ENCODE peak calls at places on chromosomes 3 and 15, in five cellular contexts. B is MCF 10A, K is tibial artery, L is HL-60, W is ovary. A is an unnamed sample.

GRCh38 chr15:100244796-100245495 is 96.8 kb downstream of the ADAMTS17 start:
- DNase-seq in K (no peak), L (no peak), B (no peak), W (no peak), A (no peak)

GRCh38 chr3:39962566-39962965 is 153.2 kb downstream of the MYRIP start:
- DNase-seq in B (no peak), W (no peak), K (no peak), L (no peak), A (no peak)

GRCh38 chr3:158722108-158722507 is 10.1 kb downstream of the RARRES1 start:
- DNase-seq in W (no peak), K (no peak), B (no peak), L (no peak), A (no peak)

GRCh38 chr3:49900491-49901153 is 3.1 kb downstream of the MST1R start:
- DNase-seq in L (no peak), K (no peak), W (no peak), B (peak), A (peak)

GRCh38 chr3:156920399-156920798 is 94.2 kb downstream of the LEKR1 start:
- DNase-seq in B (no peak), K (no peak), L (no peak), W (no peak), A (no peak)

GRCh38 chr3:111621535-111621934 is 26.4 kb upstream of the ZBED2 start:
- DNase-seq in B (peak), W (no peak), L (no peak), K (no peak), A (peak)

GRCh38 chr15:33298631-33299030 is 12.1 kb upstream of the RYR3 start:
- DNase-seq in K (no peak), L (no peak), W (no peak), B (peak), A (peak)

GRCh38 chr15:63238796-63239195 is 38.6 kb upstream of the APH1B start:
- DNase-seq in K (peak), L (no peak), B (peak), W (no peak), A (peak)

GRCh38 chr3:100260081-100260684 is 609 bp upstream of the TBC1D23 start:
- DNase-seq in L (no peak), W (peak), B (peak), K (peak), A (no peak)

GRCh38 chr15:63086967-63087366 is 34.7 kb upstream of the LACTB start:
- DNase-seq in B (no peak), K (no peak), L (no peak), W (no peak), A (no peak)

GRCh38 chr15:39022532-39023305 is 458.1 kb upstream of the RASGRP1 start:
- DNase-seq in W (no peak), K (no peak), B (no peak), L (no peak), A (no peak)

GRCh38 chr3:197883541-197883940 is 66.4 kb upstream of the RPL35A start:
- DNase-seq in B (no peak), L (no peak), W (no peak), K (no peak), A (no peak)

GRCh38 chr3:178536271-178537079 is at the start of gene KCNMB2:
- DNase-seq in K (no peak), B (no peak), L (no peak), W (no peak), A (no peak)

DNA sequence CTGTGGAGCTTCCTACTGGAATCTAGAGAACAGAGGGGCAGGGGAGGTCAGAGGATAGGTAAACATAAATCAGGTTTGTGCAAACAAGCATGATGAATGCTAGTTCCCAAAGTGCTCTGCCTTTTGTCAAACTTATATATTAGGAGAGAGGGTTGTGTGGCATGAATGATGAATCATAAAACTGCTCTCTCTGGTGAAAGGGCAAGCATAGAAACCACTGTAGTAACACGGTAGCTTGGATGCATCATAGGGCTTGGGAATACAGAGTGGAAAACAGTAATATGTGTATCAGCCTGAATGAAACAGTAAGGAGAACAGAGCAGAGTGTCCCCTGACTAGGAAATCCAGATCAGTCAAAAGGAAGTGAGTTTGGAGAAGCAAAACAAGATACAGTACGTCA is 486.7 kb downstream of the IL5RA start:
- DNase-seq in L (no peak), B (no peak), W (no peak), K (no peak), A (peak)
- TF ChIP-seq CTCF in L (no peak), B (no peak), W (no peak), K (no peak), A (no peak)

DNA sequence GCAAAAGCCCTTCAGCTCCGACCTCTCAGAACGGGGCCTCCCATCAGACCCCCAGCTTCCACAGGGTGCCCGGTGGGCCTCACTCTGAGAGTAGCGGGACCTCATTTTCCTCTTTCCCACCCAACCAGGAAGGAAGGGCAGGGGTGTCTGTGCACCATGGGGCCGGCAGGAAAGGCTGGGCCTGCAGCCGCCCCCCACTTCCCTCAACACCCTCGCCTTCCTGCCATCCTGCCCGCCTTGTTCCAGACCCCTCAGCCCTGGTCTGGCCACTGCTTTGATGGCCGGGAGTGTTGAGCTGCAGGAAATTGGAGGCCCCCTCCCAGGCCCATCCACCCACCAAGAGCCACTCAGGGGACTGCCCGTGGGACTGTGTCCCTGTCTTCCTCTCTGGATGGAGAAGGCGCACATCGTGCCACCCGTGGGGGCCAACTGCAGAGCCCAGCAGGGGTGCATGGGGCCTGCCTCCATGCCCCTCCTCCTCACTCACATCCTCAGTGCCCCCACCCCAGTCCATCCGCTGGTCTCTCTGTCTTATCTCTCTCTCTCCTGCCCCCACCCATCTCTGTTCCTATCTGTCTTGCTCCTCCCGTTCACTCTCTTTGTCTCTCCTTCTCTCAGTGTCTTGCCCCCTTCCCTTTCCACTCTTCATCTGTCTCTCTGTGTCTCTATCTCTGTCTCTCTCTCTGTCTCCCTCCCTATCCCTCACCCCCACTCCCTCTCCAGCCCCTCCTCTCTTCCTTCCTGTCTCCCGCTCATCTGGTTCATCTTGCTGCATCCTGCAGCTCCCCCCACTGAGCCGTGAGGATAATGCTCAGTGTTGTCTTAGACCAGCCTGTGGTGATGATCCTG is 1.8 kb upstream of the PLXND1 start:
- DNase-seq in B (peak), K (no peak), W (no peak), L (no peak), A (no peak)
- TF ChIP-seq CTCF in B (no peak), K (no peak), W (no peak), L (no peak), A (no peak)

GRCh38 chr3:27279153-27279552 is 90.0 kb downstream of the NEK10 start:
- DNase-seq in L (no peak), B (peak), K (no peak), W (no peak), A (peak)
- TF ChIP-seq CTCF in L (no peak), B (no peak), K (peak), W (no peak), A (peak)

DNA sequence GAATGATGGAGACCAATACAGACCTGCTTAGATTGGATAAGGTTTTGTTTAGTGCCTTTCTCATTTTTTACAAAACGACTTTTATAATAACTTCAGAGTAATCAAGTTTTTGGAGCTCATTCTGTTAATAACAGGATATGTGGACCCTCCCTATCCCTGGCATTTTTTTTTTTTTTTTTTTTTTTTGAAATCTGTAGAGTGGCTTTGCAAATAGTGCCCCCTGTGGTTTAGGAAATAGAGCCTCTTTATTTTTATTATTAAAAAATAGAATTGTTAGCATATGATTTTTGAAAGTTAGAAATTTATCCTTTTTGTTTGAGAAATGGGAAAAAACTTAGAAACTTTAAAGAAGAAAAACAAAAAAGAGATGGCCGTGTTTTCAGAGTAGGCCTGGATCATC is 11.4 kb downstream of the SKIL start:
- DNase-seq in K (no peak), L (no peak), B (peak), W (no peak), A (no peak)
- TF ChIP-seq CTCF in K (no peak), L (no peak), B (peak), W (no peak), A (no peak)

DNA sequence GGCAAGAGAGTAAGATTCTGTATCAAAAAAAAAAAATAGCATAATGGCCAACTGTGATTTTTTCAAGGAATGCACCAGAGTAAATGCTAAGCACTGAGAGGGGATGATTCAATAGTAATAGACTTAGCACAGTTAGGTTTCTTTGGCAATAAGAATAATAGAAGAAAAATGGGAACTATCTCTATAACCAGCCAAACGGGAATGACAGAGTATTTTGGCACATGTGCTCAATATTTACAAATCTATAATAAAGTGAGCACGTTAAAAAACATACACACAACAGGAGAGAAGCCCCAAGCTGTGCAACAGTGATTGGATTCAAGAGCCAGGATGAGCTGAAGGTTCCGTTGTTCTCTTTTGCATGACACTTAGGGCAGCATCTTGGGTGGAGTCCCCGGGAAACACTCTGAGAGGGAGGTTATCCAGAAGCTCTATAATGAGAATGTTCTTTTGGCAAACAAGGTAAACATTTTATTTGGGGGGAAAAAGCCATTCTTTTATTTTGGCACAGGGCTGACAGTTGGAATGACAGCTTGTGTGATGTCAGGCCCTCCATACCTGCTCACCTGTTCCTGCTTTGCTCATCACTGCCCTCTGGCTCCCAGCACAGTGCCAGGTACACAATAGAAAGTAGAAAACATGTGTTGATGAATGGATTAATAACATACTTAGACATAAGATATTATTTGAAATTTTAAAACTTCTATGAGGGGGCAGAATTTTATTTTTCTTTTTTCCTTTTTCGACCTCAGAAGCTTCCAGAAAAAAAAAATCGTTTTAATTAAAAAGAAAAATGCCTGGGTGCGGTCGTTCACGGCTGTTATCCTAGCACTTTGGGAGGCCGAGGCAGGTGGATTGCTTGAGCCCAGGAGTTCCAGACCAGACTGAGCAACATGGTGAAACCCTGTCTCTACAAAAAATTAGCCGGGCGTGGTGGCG is 44.0 kb upstream of the MUC4 start:
- DNase-seq in B (peak), L (no peak), K (no peak), W (no peak), A (peak)
- TF ChIP-seq CTCF in B (no peak), L (no peak), K (no peak), W (no peak), A (peak)

GRCh38 chr15:66388057-66388363 is 1.3 kb downstream of the MAP2K1 start:
- DNase-seq in L (no peak), B (no peak), K (no peak), W (no peak), A (no peak)

GRCh38 chr15:66389098-66389858 is 2.6 kb downstream of the MAP2K1 start:
- DNase-seq in B (no peak), W (no peak), K (no peak), L (no peak), A (peak)

GRCh38 chr15:66389859-66390382 is 3.2 kb downstream of the MAP2K1 start:
- DNase-seq in L (no peak), K (no peak), W (no peak), B (peak), A (peak)

GRCh38 chr15:66388576-66388975 is 1.9 kb downstream of the MAP2K1 start:
- DNase-seq in W (no peak), B (no peak), L (no peak), K (no peak), A (no peak)

GRCh38 chr15:66390670-66391069 is 4.0 kb downstream of the MAP2K1 start:
- DNase-seq in W (no peak), B (peak), K (peak), L (peak), A (peak)
- TF ChIP-seq CTCF in W (no peak), B (no peak), K (no peak), L (no peak), A (no peak)

GRCh38 chr3:189822726-189823125 is 191.5 kb downstream of the TP63 start:
- DNase-seq in K (no peak), B (no peak), L (no peak), W (no peak), A (no peak)
- TF ChIP-seq CTCF in K (no peak), B (no peak), L (no peak), W (no peak), A (peak)

GRCh38 chr3:59812188-59812587 is 762.4 kb upstream of the CFAP20DC start:
- DNase-seq in L (no peak), B (no peak), W (no peak), K (no peak), A (no peak)

GRCh38 chr3:59809750-59810444 is 760.1 kb upstream of the CFAP20DC start:
- DNase-seq in W (no peak), L (no peak), K (no peak), B (peak), A (peak)

GRCh38 chr3:59816312-59816711 is 766.5 kb upstream of the CFAP20DC start:
- DNase-seq in W (no peak), B (no peak), K (no peak), L (no peak), A (peak)

GRCh38 chr3:59809016-59809415 is 759.2 kb upstream of the CFAP20DC start:
- DNase-seq in B (peak), K (no peak), L (no peak), W (no peak), A (peak)

DNA sequence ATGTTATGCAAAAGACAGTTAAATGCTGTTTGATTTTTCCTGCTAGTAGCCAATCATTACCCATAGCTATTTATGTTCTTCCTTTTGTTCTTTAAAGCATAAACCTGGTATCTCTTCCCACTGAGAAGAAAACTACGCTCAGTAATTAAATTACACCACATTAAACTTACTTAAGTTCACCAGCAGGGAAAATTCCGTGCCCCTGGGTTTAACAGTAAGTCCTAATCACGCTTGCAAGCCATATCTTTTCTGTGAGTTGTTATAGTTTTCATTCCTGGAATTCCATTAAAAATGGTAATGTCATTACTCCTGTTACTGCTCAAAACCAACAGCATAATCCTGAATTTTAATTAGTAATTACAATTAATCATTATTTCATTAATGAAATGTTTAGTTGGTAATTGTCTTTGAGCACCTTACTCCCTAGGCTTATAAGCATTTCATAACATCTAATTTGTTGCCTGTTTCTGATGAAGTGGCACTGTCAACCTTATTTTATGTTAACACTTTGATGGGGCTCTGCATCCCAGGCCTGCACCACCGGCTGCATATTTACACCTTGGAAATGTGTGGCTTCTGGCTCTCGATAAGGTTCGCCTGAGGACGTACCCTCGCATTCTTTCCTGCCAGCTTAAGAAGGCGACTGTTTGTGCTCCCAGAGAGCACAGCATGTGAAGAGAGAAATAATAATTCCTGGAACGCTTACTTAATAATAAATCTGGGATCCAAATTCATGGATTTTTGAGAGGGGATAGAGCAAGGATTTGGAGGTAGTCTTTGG is 763.1 kb upstream of the CFAP20DC start:
- DNase-seq in W (no peak), L (no peak), K (no peak), B (no peak), A (no peak)
- TF ChIP-seq CTCF in W (no peak), L (no peak), K (no peak), B (no peak), A (no peak)

DNA sequence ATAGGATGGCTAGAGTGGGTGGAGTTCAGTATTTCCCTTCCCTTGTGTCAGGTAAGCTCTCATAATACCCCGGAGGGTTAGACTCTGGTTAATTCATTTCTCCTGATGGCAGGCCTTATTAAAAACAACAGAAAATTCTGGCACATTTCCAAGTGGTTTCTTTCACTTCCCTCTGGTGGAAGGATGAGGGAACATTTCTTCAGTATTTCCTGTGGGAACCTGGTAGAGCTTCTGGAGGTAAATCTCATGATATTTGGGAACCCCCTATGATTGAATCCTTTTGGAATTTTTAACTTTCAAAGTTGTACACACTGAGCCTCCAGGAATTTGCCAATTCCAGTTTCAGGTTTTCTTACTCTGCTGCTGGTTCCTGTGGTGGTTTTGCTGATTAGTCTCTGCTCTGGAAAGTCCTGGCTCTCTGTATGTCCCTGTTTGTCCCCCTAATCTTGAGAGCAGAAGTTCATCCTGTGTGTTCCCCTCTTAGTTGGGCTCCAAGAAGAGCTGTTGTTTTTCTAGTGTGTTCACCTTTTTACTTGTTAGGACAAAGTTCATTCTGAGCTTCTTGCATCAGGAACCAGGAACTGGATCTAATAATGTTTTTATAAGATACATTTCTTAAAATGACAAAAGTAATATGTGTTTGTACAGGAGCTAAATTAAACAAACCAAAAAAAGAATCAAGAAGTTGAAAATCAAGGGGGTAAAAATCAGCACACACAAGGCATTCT is 12.1 kb downstream of the CHRNA7 start:
- DNase-seq in K (no peak), L (no peak), W (no peak), B (peak), A (peak)
- TF ChIP-seq CTCF in K (no peak), L (no peak), W (no peak), B (no peak), A (no peak)

GRCh38 chr3:172987268-172987667 is 153.8 kb downstream of the SPATA16 start:
- DNase-seq in K (no peak), B (peak), W (no peak), L (no peak), A (peak)
- TF ChIP-seq CTCF in K (no peak), B (peak), W (no peak), L (no peak), A (peak)